ENCODE peak calls at places on chromosomes 5 and 9, in ten cellular contexts. O, R, E, B, A, N, Y, F, H and P are unnamed samples.

GRCh38 chr9:17005085-17005484 is 129.8 kb upstream of the CNTLN start:
- DNase-seq in O (peak), R (peak), E (no peak), B (no peak), A (peak), N (peak), Y (peak), F (no peak), H (peak), P (peak)

GRCh38 chr9:73575661-73576060 is 424.0 kb downstream of the ANXA1 start:
- DNase-seq in O (no peak), R (no peak), E (no peak), B (no peak), A (no peak), N (no peak), Y (no peak), F (no peak), H (no peak), P (no peak)

GRCh38 chr9:133163559-133164208 is at the start of gene GBGT1:
- DNase-seq in O (no peak), R (peak), E (no peak), B (peak), A (no peak), N (no peak), Y (peak), F (no peak), H (no peak), P (peak)

GRCh38 chr5:104266161-104266560 is 703.6 kb upstream of the NUDT12 start:
- DNase-seq in O (no peak), R (no peak), E (no peak), B (no peak), A (no peak), N (no peak), Y (peak), F (no peak), H (no peak), P (no peak)

GRCh38 chr9:126377521-126377920 is 50.9 kb downstream of the MVB12B start:
- DNase-seq in O (no peak), R (no peak), E (no peak), B (no peak), A (no peak), N (no peak), Y (no peak), F (no peak), H (no peak), P (no peak)

GRCh38 chr9:126326228-126327015 is at the start of gene MVB12B:
- DNase-seq in O (peak), R (peak), E (no peak), B (peak), A (peak), N (no peak), Y (no peak), F (peak), H (no peak), P (peak)

GRCh38 chr5:148556835-148557234 is 97.5 kb downstream of the HTR4 start:
- DNase-seq in O (no peak), R (no peak), E (no peak), B (no peak), A (no peak), N (no peak), Y (no peak), F (no peak), H (no peak), P (no peak)

GRCh38 chr5:158952951-158953350 is 146.8 kb downstream of the EBF1 start:
- DNase-seq in O (no peak), R (no peak), E (no peak), B (no peak), A (no peak), N (no peak), Y (no peak), F (no peak), H (no peak), P (no peak)